ENCODE peak calls at places on chromosome 13, in nine cellular contexts. One of them, this sample, is unnamed.

GRCh38 chr13:42894765-42895181 is 97.3 kb downstream of the EPSTI1 start:
- DNase-seq in IMR-90: peak; percentile 36
- DNase-seq in DND-41: no peak
- DNase-seq in cardiac fibroblast: peak; percentile 95
- DNase-seq in aorta: no peak
- DNase-seq in hepatocyte: peak; percentile 13
- DNase-seq in A673: no peak
- DNase-seq in upper lobe of right lung: no peak
- DNase-seq in heart left ventricle: peak; percentile 46
- DNase-seq in this sample: no peak

GRCh38 chr13:44710576-44710975 is 134.4 kb upstream of the TSC22D1 start:
- DNase-seq in aorta: no peak
- DNase-seq in A673: peak; percentile 26
- DNase-seq in upper lobe of right lung: no peak
- DNase-seq in heart left ventricle: no peak
- DNase-seq in IMR-90: peak; percentile 96
- DNase-seq in DND-41: no peak
- DNase-seq in hepatocyte: no peak
- DNase-seq in cardiac fibroblast: peak; percentile 94
- DNase-seq in this sample: no peak

GRCh38 chr13:33057019-33057785 is 41.0 kb downstream of the KL start:
- DNase-seq in DND-41: no peak
- DNase-seq in aorta: no peak
- DNase-seq in heart left ventricle: peak; percentile 34
- DNase-seq in A673: peak; percentile 68
- DNase-seq in upper lobe of right lung: no peak
- DNase-seq in cardiac fibroblast: peak; percentile 38
- DNase-seq in hepatocyte: no peak
- DNase-seq in IMR-90: peak; percentile 6
- DNase-seq in this sample: peak; percentile 16

GRCh38 chr13:77028202-77028601 is 1.2 kb upstream of the FBXL3 start:
- DNase-seq in IMR-90: no peak
- DNase-seq in upper lobe of right lung: no peak
- DNase-seq in cardiac fibroblast: peak; percentile 60
- DNase-seq in hepatocyte: peak; percentile 10
- DNase-seq in A673: no peak
- DNase-seq in DND-41: no peak
- DNase-seq in aorta: no peak
- DNase-seq in heart left ventricle: peak; percentile 58
- DNase-seq in this sample: peak; percentile 25

GRCh38 chr13:93289842-93290241 is 63.2 kb downstream of the GPC6 start:
- DNase-seq in hepatocyte: no peak
- DNase-seq in A673: no peak
- DNase-seq in upper lobe of right lung: no peak
- DNase-seq in IMR-90: no peak
- DNase-seq in aorta: no peak
- DNase-seq in DND-41: no peak
- DNase-seq in cardiac fibroblast: no peak
- DNase-seq in heart left ventricle: no peak
- DNase-seq in this sample: no peak

GRCh38 chr13:77697208-77698103 is at the start of gene SLAIN1:
- DNase-seq in DND-41: peak; percentile 79
- DNase-seq in aorta: peak; percentile 94
- DNase-seq in cardiac fibroblast: no peak
- DNase-seq in A673: peak; percentile 95
- DNase-seq in hepatocyte: peak; percentile 87
- DNase-seq in upper lobe of right lung: peak; percentile 93
- DNase-seq in heart left ventricle: peak; percentile 81
- DNase-seq in IMR-90: peak; percentile 5
- DNase-seq in this sample: peak; percentile 59

GRCh38 chr13:48403151-48403631 is 9.7 kb downstream of the LPAR6 start:
- DNase-seq in cardiac fibroblast: peak; percentile 53
- DNase-seq in aorta: no peak
- DNase-seq in heart left ventricle: no peak
- DNase-seq in hepatocyte: no peak
- DNase-seq in IMR-90: peak; percentile 18
- DNase-seq in DND-41: no peak
- DNase-seq in upper lobe of right lung: no peak
- DNase-seq in A673: peak; percentile 6
- DNase-seq in this sample: peak; percentile 46

GRCh38 chr13:102812616-102813287 is 13.8 kb downstream of the BIVM start:
- DNase-seq in IMR-90: peak; percentile 15
- DNase-seq in aorta: no peak
- DNase-seq in upper lobe of right lung: no peak
- DNase-seq in A673: peak; percentile 49
- DNase-seq in DND-41: peak; percentile 79
- DNase-seq in hepatocyte: no peak
- DNase-seq in heart left ventricle: no peak
- DNase-seq in cardiac fibroblast: peak; percentile 27
- DNase-seq in this sample: no peak

GRCh38 chr13:99726261-99726894 is 225.1 kb downstream of the TM9SF2 start:
- DNase-seq in A673: no peak
- DNase-seq in IMR-90: no peak
- DNase-seq in heart left ventricle: no peak
- DNase-seq in hepatocyte: no peak
- DNase-seq in cardiac fibroblast: no peak
- DNase-seq in upper lobe of right lung: no peak
- DNase-seq in DND-41: no peak
- DNase-seq in aorta: no peak
- DNase-seq in this sample: no peak

GRCh38 chr13:98447130-98447529 is 129.8 kb downstream of the STK24 start:
- DNase-seq in DND-41: no peak
- DNase-seq in IMR-90: no peak
- DNase-seq in heart left ventricle: no peak
- DNase-seq in upper lobe of right lung: peak; percentile 34
- DNase-seq in A673: no peak
- DNase-seq in cardiac fibroblast: no peak
- DNase-seq in hepatocyte: no peak
- DNase-seq in aorta: no peak
- DNase-seq in this sample: no peak

GRCh38 chr13:69389899-69390298 is 717.7 kb upstream of the ATXN8OS start:
- DNase-seq in aorta: no peak
- DNase-seq in upper lobe of right lung: no peak
- DNase-seq in IMR-90: no peak
- DNase-seq in DND-41: no peak
- DNase-seq in A673: no peak
- DNase-seq in hepatocyte: peak; percentile 6
- DNase-seq in cardiac fibroblast: no peak
- DNase-seq in heart left ventricle: no peak
- DNase-seq in this sample: no peak

GRCh38 chr13:44352671-44353070 is 21.0 kb upstream of the SERP2 start:
- DNase-seq in DND-41: peak; percentile 79
- DNase-seq in A673: no peak
- DNase-seq in cardiac fibroblast: no peak
- DNase-seq in aorta: no peak
- DNase-seq in hepatocyte: no peak
- DNase-seq in upper lobe of right lung: no peak
- DNase-seq in IMR-90: no peak
- DNase-seq in heart left ventricle: no peak
- DNase-seq in this sample: no peak

GRCh38 chr13:45511310-45512147 is 46.8 kb downstream of the COG3 start:
- DNase-seq in A673: peak; percentile 87
- DNase-seq in DND-41: peak; percentile 42
- DNase-seq in heart left ventricle: no peak
- DNase-seq in IMR-90: peak; percentile 83
- DNase-seq in upper lobe of right lung: no peak
- DNase-seq in aorta: no peak
- DNase-seq in hepatocyte: peak; percentile 80
- DNase-seq in cardiac fibroblast: peak; percentile 89
- DNase-seq in this sample: peak; percentile 76

GRCh38 chr13:109783815-109784589 is 2.4 kb downstream of the IRS2 start:
- DNase-seq in cardiac fibroblast: no peak
- DNase-seq in A673: peak; percentile 71
- DNase-seq in heart left ventricle: no peak
- DNase-seq in upper lobe of right lung: no peak
- DNase-seq in aorta: no peak
- DNase-seq in hepatocyte: no peak
- DNase-seq in DND-41: no peak
- DNase-seq in IMR-90: no peak
- DNase-seq in this sample: no peak

GRCh38 chr13:111114362-111115050 is 604 bp upstream of the ARHGEF7 start:
- DNase-seq in upper lobe of right lung: peak; percentile 77
- DNase-seq in aorta: peak; percentile 90
- DNase-seq in A673: no peak
- DNase-seq in IMR-90: peak; percentile 43
- DNase-seq in DND-41: no peak
- DNase-seq in hepatocyte: peak; percentile 64
- DNase-seq in cardiac fibroblast: peak; percentile 48
- DNase-seq in heart left ventricle: peak; percentile 61
- DNase-seq in this sample: peak; percentile 15

GRCh38 chr13:79626924-79627323 is 146.0 kb downstream of the NDFIP2 start:
- DNase-seq in upper lobe of right lung: no peak
- DNase-seq in aorta: no peak
- DNase-seq in IMR-90: no peak
- DNase-seq in DND-41: no peak
- DNase-seq in A673: no peak
- DNase-seq in heart left ventricle: no peak
- DNase-seq in cardiac fibroblast: no peak
- DNase-seq in hepatocyte: no peak
- DNase-seq in this sample: no peak

GRCh38 chr13:63737418-63737817 is 2321.8 kb upstream of the PCDH20 start:
- DNase-seq in aorta: peak; percentile 42
- DNase-seq in IMR-90: no peak
- DNase-seq in A673: no peak
- DNase-seq in hepatocyte: no peak
- DNase-seq in heart left ventricle: no peak
- DNase-seq in DND-41: no peak
- DNase-seq in cardiac fibroblast: no peak
- DNase-seq in upper lobe of right lung: peak; percentile 56
- DNase-seq in this sample: no peak

GRCh38 chr13:101917833-101918755 is 465.6 kb downstream of the ITGBL1 start:
- DNase-seq in cardiac fibroblast: no peak
- DNase-seq in hepatocyte: no peak
- DNase-seq in aorta: peak; percentile 36
- DNase-seq in DND-41: no peak
- DNase-seq in A673: peak; percentile 67
- DNase-seq in heart left ventricle: no peak
- DNase-seq in IMR-90: no peak
- DNase-seq in upper lobe of right lung: no peak
- DNase-seq in this sample: no peak

DNA sequence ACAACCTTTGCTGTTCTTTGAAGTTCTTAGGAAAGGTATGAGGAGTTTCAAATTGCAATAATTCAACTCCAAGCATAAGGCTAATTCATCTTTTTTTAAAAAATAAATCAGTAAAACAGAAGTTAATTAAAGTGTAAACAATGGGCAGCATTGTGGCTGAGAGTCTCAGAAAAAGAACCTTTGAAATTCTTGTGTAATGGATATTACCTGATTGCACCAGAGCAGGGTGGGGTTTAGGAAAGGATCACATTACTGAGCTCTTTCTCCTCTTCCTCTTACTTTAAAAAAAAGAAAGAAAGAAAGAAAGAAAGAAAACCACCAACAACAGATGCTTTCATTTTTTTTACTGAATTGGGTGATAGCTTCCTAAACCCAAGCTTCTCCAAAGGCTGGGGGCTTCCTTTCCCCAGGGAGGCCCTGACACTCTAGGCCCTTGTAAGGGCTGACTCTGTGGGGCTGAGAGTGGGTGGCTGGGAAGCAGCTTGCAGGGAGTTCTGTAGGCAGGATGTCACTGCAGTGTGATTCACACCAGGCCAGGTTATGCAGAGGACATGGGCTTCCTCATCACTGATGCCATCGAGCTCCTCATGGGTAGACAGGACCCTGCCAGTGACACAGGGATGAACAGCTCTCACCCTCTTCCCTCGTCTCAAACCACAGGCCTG is 564.5 kb downstream of the FGF9 start:
- DNase-seq in IMR-90: peak; percentile 4
- DNase-seq in A673: no peak
- DNase-seq in cardiac fibroblast: no peak
- DNase-seq in heart left ventricle: no peak
- DNase-seq in DND-41: no peak
- DNase-seq in aorta: no peak
- DNase-seq in hepatocyte: peak; percentile 28
- DNase-seq in upper lobe of right lung: no peak
- DNase-seq in this sample: peak; percentile 7
- H3K4me3 ChIP-seq in IMR-90: no peak overlapping the region
- H3K4me3 ChIP-seq in A673: no peak overlapping the region
- H3K4me3 ChIP-seq in cardiac fibroblast: no peak overlapping the region
- H3K4me3 ChIP-seq in heart left ventricle: no peak overlapping the region
- H3K4me3 ChIP-seq in DND-41: no peak overlapping the region
- H3K4me3 ChIP-seq in aorta: no peak overlapping the region
- H3K4me3 ChIP-seq in hepatocyte: no peak overlapping the region
- H3K4me3 ChIP-seq in upper lobe of right lung: no peak overlapping the region
- H3K4me3 ChIP-seq in this sample: no peak overlapping the region

GRCh38 chr13:39025433-39025839 is 12.5 kb downstream of the PROSER1 start:
- DNase-seq in hepatocyte: no peak
- DNase-seq in A673: no peak
- DNase-seq in cardiac fibroblast: no peak
- DNase-seq in aorta: no peak
- DNase-seq in IMR-90: no peak
- DNase-seq in heart left ventricle: no peak
- DNase-seq in upper lobe of right lung: no peak
- DNase-seq in DND-41: no peak
- DNase-seq in this sample: no peak

GRCh38 chr13:39020853-39021462 is 16.9 kb downstream of the PROSER1 start:
- DNase-seq in hepatocyte: no peak
- DNase-seq in A673: no peak
- DNase-seq in IMR-90: no peak
- DNase-seq in heart left ventricle: no peak
- DNase-seq in DND-41: no peak
- DNase-seq in cardiac fibroblast: no peak
- DNase-seq in upper lobe of right lung: no peak
- DNase-seq in aorta: no peak
- DNase-seq in this sample: no peak

GRCh38 chr13:39023316-39023715 is 14.6 kb downstream of the PROSER1 start:
- DNase-seq in DND-41: no peak
- DNase-seq in aorta: no peak
- DNase-seq in hepatocyte: no peak
- DNase-seq in A673: no peak
- DNase-seq in IMR-90: peak; percentile 69
- DNase-seq in heart left ventricle: no peak
- DNase-seq in cardiac fibroblast: no peak
- DNase-seq in upper lobe of right lung: no peak
- DNase-seq in this sample: no peak

GRCh38 chr13:39023761-39024160 is 14.1 kb downstream of the PROSER1 start:
- DNase-seq in upper lobe of right lung: no peak
- DNase-seq in heart left ventricle: no peak
- DNase-seq in A673: no peak
- DNase-seq in DND-41: no peak
- DNase-seq in aorta: no peak
- DNase-seq in cardiac fibroblast: no peak
- DNase-seq in hepatocyte: peak; percentile 55
- DNase-seq in IMR-90: peak; percentile 54
- DNase-seq in this sample: no peak
- H3K4me3 ChIP-seq in upper lobe of right lung: no peak overlapping the region
- H3K4me3 ChIP-seq in heart left ventricle: no peak overlapping the region
- H3K4me3 ChIP-seq in A673: no peak overlapping the region
- H3K4me3 ChIP-seq in DND-41: no peak overlapping the region
- H3K4me3 ChIP-seq in aorta: no peak overlapping the region
- H3K4me3 ChIP-seq in cardiac fibroblast: no peak overlapping the region
- H3K4me3 ChIP-seq in hepatocyte: no peak overlapping the region
- H3K4me3 ChIP-seq in IMR-90: no peak overlapping the region
- H3K4me3 ChIP-seq in this sample: no peak overlapping the region

GRCh38 chr13:37919329-37919880 is 49.8 kb upstream of the TRPC4 start:
- DNase-seq in aorta: no peak
- DNase-seq in heart left ventricle: no peak
- DNase-seq in hepatocyte: no peak
- DNase-seq in A673: no peak
- DNase-seq in cardiac fibroblast: peak; percentile 2
- DNase-seq in IMR-90: no peak
- DNase-seq in DND-41: no peak
- DNase-seq in upper lobe of right lung: no peak
- DNase-seq in this sample: no peak
- H3K4me3 ChIP-seq in aorta: no peak overlapping the region
- H3K4me3 ChIP-seq in heart left ventricle: peak overlapping the region; percentile 16
- H3K4me3 ChIP-seq in hepatocyte: no peak overlapping the region
- H3K4me3 ChIP-seq in A673: no peak overlapping the region
- H3K4me3 ChIP-seq in cardiac fibroblast: no peak overlapping the region
- H3K4me3 ChIP-seq in IMR-90: no peak overlapping the region
- H3K4me3 ChIP-seq in DND-41: no peak overlapping the region
- H3K4me3 ChIP-seq in upper lobe of right lung: no peak overlapping the region
- H3K4me3 ChIP-seq in this sample: no peak overlapping the region

GRCh38 chr13:59510377-59510776 is 653.4 kb downstream of the DIAPH3 start:
- DNase-seq in A673: no peak
- DNase-seq in IMR-90: no peak
- DNase-seq in heart left ventricle: no peak
- DNase-seq in hepatocyte: no peak
- DNase-seq in DND-41: no peak
- DNase-seq in cardiac fibroblast: no peak
- DNase-seq in aorta: no peak
- DNase-seq in upper lobe of right lung: no peak
- DNase-seq in this sample: no peak
- H3K4me3 ChIP-seq in A673: no peak overlapping the region
- H3K4me3 ChIP-seq in IMR-90: no peak overlapping the region
- H3K4me3 ChIP-seq in heart left ventricle: no peak overlapping the region
- H3K4me3 ChIP-seq in hepatocyte: no peak overlapping the region
- H3K4me3 ChIP-seq in DND-41: no peak overlapping the region
- H3K4me3 ChIP-seq in cardiac fibroblast: no peak overlapping the region
- H3K4me3 ChIP-seq in aorta: no peak overlapping the region
- H3K4me3 ChIP-seq in upper lobe of right lung: no peak overlapping the region
- H3K4me3 ChIP-seq in this sample: no peak overlapping the region

This sample was measured in small intestine.